ENCODE peak calls at places on chromosomes 3 and 15, in seven cellular contexts. One of them, this sample, is unnamed.

GRCh38 chr3:72887723-72888545 is at the start of gene GXYLT2:
- DNase-seq in ovary: peak
- DNase-seq in hypothalamus: peak
- DNase-seq in Jurkat, Clone E6-1: peak
- DNase-seq in G401: peak
- DNase-seq in endodermal cell: peak
- DNase-seq in stomach: peak
- DNase-seq in this sample: no peak

GRCh38 chr3:40073310-40074007 is 236.0 kb upstream of the EIF1B start:
- DNase-seq in ovary: no peak
- DNase-seq in hypothalamus: no peak
- DNase-seq in Jurkat, Clone E6-1: no peak
- DNase-seq in G401: no peak
- DNase-seq in endodermal cell: peak
- DNase-seq in stomach: no peak
- DNase-seq in this sample: no peak

GRCh38 chr3:105938101-105938500 is 69.3 kb upstream of the CBLB start:
- DNase-seq in ovary: no peak
- DNase-seq in hypothalamus: no peak
- DNase-seq in Jurkat, Clone E6-1: no peak
- DNase-seq in G401: peak
- DNase-seq in endodermal cell: no peak
- DNase-seq in stomach: no peak
- DNase-seq in this sample: no peak

GRCh38 chr3:189500798-189501495 is 130.2 kb upstream of the TP63 start:
- DNase-seq in ovary: no peak
- DNase-seq in hypothalamus: no peak
- DNase-seq in Jurkat, Clone E6-1: no peak
- DNase-seq in G401: no peak
- DNase-seq in endodermal cell: no peak
- DNase-seq in stomach: no peak
- DNase-seq in this sample: peak

GRCh38 chr15:42576040-42576594 is 711 bp downstream of the STARD9 start:
- DNase-seq in ovary: no peak
- DNase-seq in hypothalamus: no peak
- DNase-seq in Jurkat, Clone E6-1: no peak
- DNase-seq in G401: no peak
- DNase-seq in endodermal cell: no peak
- DNase-seq in stomach: no peak
- DNase-seq in this sample: no peak

GRCh38 chr3:124322966-124323365 is 331.0 kb upstream of the ROPN1 start:
- DNase-seq in ovary: no peak
- DNase-seq in hypothalamus: no peak
- DNase-seq in Jurkat, Clone E6-1: no peak
- DNase-seq in G401: no peak
- DNase-seq in endodermal cell: no peak
- DNase-seq in stomach: no peak
- DNase-seq in this sample: no peak

GRCh38 chr3:177451940-177452484 is 254.7 kb upstream of the TBL1XR1 start:
- DNase-seq in ovary: no peak
- DNase-seq in hypothalamus: no peak
- DNase-seq in Jurkat, Clone E6-1: no peak
- DNase-seq in G401: no peak
- DNase-seq in endodermal cell: no peak
- DNase-seq in stomach: no peak
- DNase-seq in this sample: peak

GRCh38 chr3:128321418-128321817 is 145.3 kb downstream of the DNAJB8 start:
- DNase-seq in ovary: no peak
- DNase-seq in hypothalamus: no peak
- DNase-seq in Jurkat, Clone E6-1: no peak
- DNase-seq in G401: no peak
- DNase-seq in endodermal cell: no peak
- DNase-seq in stomach: peak
- DNase-seq in this sample: no peak

GRCh38 chr3:58082047-58082446 is 73.8 kb downstream of the FLNB start:
- DNase-seq in ovary: no peak
- DNase-seq in hypothalamus: no peak
- DNase-seq in Jurkat, Clone E6-1: peak
- DNase-seq in G401: no peak
- DNase-seq in endodermal cell: no peak
- DNase-seq in stomach: no peak
- DNase-seq in this sample: no peak

GRCh38 chr3:152402698-152403456 is 134.1 kb downstream of the MBNL1 start:
- DNase-seq in ovary: no peak
- DNase-seq in hypothalamus: no peak
- DNase-seq in Jurkat, Clone E6-1: no peak
- DNase-seq in G401: no peak
- DNase-seq in endodermal cell: no peak
- DNase-seq in stomach: no peak
- DNase-seq in this sample: no peak

GRCh38 chr15:36428102-36428845 is 151.2 kb upstream of the CDIN1 start:
- DNase-seq in ovary: no peak
- DNase-seq in hypothalamus: no peak
- DNase-seq in Jurkat, Clone E6-1: no peak
- DNase-seq in G401: no peak
- DNase-seq in endodermal cell: peak
- DNase-seq in stomach: no peak
- DNase-seq in this sample: no peak

GRCh38 chr3:167078070-167078622 is 302.0 kb downstream of the ZBBX start:
- DNase-seq in ovary: no peak
- DNase-seq in hypothalamus: no peak
- DNase-seq in Jurkat, Clone E6-1: no peak
- DNase-seq in G401: no peak
- DNase-seq in endodermal cell: no peak
- DNase-seq in stomach: no peak
- DNase-seq in this sample: no peak

GRCh38 chr15:51405646-51406194 is 64.3 kb downstream of the GLDN start:
- DNase-seq in ovary: no peak
- DNase-seq in hypothalamus: no peak
- DNase-seq in Jurkat, Clone E6-1: no peak
- DNase-seq in G401: no peak
- DNase-seq in endodermal cell: peak
- DNase-seq in stomach: no peak
- DNase-seq in this sample: no peak

GRCh38 chr15:66675456-66675855 is 26.6 kb upstream of the SMAD6 start:
- DNase-seq in ovary: no peak
- DNase-seq in hypothalamus: no peak
- DNase-seq in Jurkat, Clone E6-1: no peak
- DNase-seq in G401: no peak
- DNase-seq in endodermal cell: no peak
- DNase-seq in stomach: no peak
- DNase-seq in this sample: no peak

GRCh38 chr3:48268936-48269551 is 28.1 kb downstream of the ZNF589 start:
- DNase-seq in ovary: no peak
- DNase-seq in hypothalamus: no peak
- DNase-seq in Jurkat, Clone E6-1: no peak
- DNase-seq in G401: no peak
- DNase-seq in endodermal cell: no peak
- DNase-seq in stomach: no peak
- DNase-seq in this sample: no peak

GRCh38 chr3:41224120-41224806 is 25.0 kb downstream of the CTNNB1 start:
- DNase-seq in ovary: no peak
- DNase-seq in hypothalamus: no peak
- DNase-seq in Jurkat, Clone E6-1: no peak
- DNase-seq in G401: no peak
- DNase-seq in endodermal cell: no peak
- DNase-seq in stomach: no peak
- DNase-seq in this sample: no peak

GRCh38 chr3:28247286-28247685 is 5.9 kb downstream of the CMC1 start:
- DNase-seq in ovary: no peak
- DNase-seq in hypothalamus: no peak
- DNase-seq in Jurkat, Clone E6-1: no peak
- DNase-seq in G401: no peak
- DNase-seq in endodermal cell: no peak
- DNase-seq in stomach: no peak
- DNase-seq in this sample: no peak

GRCh38 chr3:133860519-133860918 is 35.2 kb downstream of the RAB6B start:
- DNase-seq in ovary: no peak
- DNase-seq in hypothalamus: no peak
- DNase-seq in Jurkat, Clone E6-1: no peak
- DNase-seq in G401: no peak
- DNase-seq in endodermal cell: no peak
- DNase-seq in stomach: no peak
- DNase-seq in this sample: no peak

GRCh38 chr3:129016366-129016724 is 15.2 kb downstream of the EFCC1 start:
- DNase-seq in ovary: no peak
- DNase-seq in hypothalamus: no peak
- DNase-seq in Jurkat, Clone E6-1: peak
- DNase-seq in G401: peak
- DNase-seq in endodermal cell: no peak
- DNase-seq in stomach: peak
- DNase-seq in this sample: no peak

GRCh38 chr3:64027708-64028107 is 4.4 kb upstream of the PSMD6 start:
- DNase-seq in ovary: no peak
- DNase-seq in hypothalamus: no peak
- DNase-seq in Jurkat, Clone E6-1: no peak
- DNase-seq in G401: no peak
- DNase-seq in endodermal cell: no peak
- DNase-seq in stomach: no peak
- DNase-seq in this sample: no peak

GRCh38 chr3:111739241-111739952 is 119.7 kb upstream of the PHLDB2 start:
- DNase-seq in ovary: no peak
- DNase-seq in hypothalamus: no peak
- DNase-seq in Jurkat, Clone E6-1: no peak
- DNase-seq in G401: no peak
- DNase-seq in endodermal cell: no peak
- DNase-seq in stomach: peak
- DNase-seq in this sample: no peak

GRCh38 chr3:134260984-134261383 is 10.3 kb upstream of the RYK start:
- DNase-seq in ovary: no peak
- DNase-seq in hypothalamus: no peak
- DNase-seq in Jurkat, Clone E6-1: no peak
- DNase-seq in G401: no peak
- DNase-seq in endodermal cell: peak
- DNase-seq in stomach: no peak
- DNase-seq in this sample: no peak

GRCh38 chr3:16810593-16811367 is 74.0 kb upstream of the PLCL2 start:
- DNase-seq in ovary: no peak
- DNase-seq in hypothalamus: no peak
- DNase-seq in Jurkat, Clone E6-1: peak
- DNase-seq in G401: no peak
- DNase-seq in endodermal cell: peak
- DNase-seq in stomach: peak
- DNase-seq in this sample: no peak

GRCh38 chr15:51908312-51908711 is 63.3 kb downstream of the LEO1 start:
- DNase-seq in ovary: no peak
- DNase-seq in hypothalamus: no peak
- DNase-seq in Jurkat, Clone E6-1: no peak
- DNase-seq in G401: no peak
- DNase-seq in endodermal cell: no peak
- DNase-seq in stomach: no peak
- DNase-seq in this sample: no peak

GRCh38 chr3:25412269-25412668 is 15.8 kb upstream of the RARB start:
- DNase-seq in ovary: no peak
- DNase-seq in hypothalamus: no peak
- DNase-seq in Jurkat, Clone E6-1: no peak
- DNase-seq in G401: no peak
- DNase-seq in endodermal cell: no peak
- DNase-seq in stomach: no peak
- DNase-seq in this sample: no peak

GRCh38 chr3:14227866-14228265 is 49.2 kb downstream of the LSM3 start:
- DNase-seq in ovary: no peak
- DNase-seq in hypothalamus: no peak
- DNase-seq in Jurkat, Clone E6-1: no peak
- DNase-seq in G401: no peak
- DNase-seq in endodermal cell: no peak
- DNase-seq in stomach: no peak
- DNase-seq in this sample: no peak

GRCh38 chr3:9727041-9727595 is 4.4 kb upstream of the BRPF1 start:
- DNase-seq in ovary: no peak
- DNase-seq in hypothalamus: no peak
- DNase-seq in Jurkat, Clone E6-1: peak
- DNase-seq in G401: no peak
- DNase-seq in endodermal cell: peak
- DNase-seq in stomach: no peak
- DNase-seq in this sample: no peak

GRCh38 chr15:38642689-38643270 is 78.2 kb upstream of the RASGRP1 start:
- DNase-seq in ovary: no peak
- DNase-seq in hypothalamus: no peak
- DNase-seq in Jurkat, Clone E6-1: peak
- DNase-seq in G401: no peak
- DNase-seq in endodermal cell: no peak
- DNase-seq in stomach: no peak
- DNase-seq in this sample: no peak

GRCh38 chr3:46483799-46484198 is 14.0 kb upstream of the RTP3 start:
- DNase-seq in ovary: no peak
- DNase-seq in hypothalamus: no peak
- DNase-seq in Jurkat, Clone E6-1: no peak
- DNase-seq in G401: no peak
- DNase-seq in endodermal cell: peak
- DNase-seq in stomach: no peak
- DNase-seq in this sample: no peak

GRCh38 chr3:126399348-126399730 is 4.6 kb downstream of the CFAP100 start:
- DNase-seq in ovary: no peak
- DNase-seq in hypothalamus: no peak
- DNase-seq in Jurkat, Clone E6-1: no peak
- DNase-seq in G401: no peak
- DNase-seq in endodermal cell: no peak
- DNase-seq in stomach: no peak
- DNase-seq in this sample: no peak

GRCh38 chr3:127547761-127548605 is 42.5 kb downstream of the TPRA1 start:
- DNase-seq in ovary: peak
- DNase-seq in hypothalamus: peak
- DNase-seq in Jurkat, Clone E6-1: peak
- DNase-seq in G401: peak
- DNase-seq in endodermal cell: peak
- DNase-seq in stomach: peak
- DNase-seq in this sample: no peak

GRCh38 chr3:21664996-21665395 is 86.0 kb downstream of the ZNF385D start:
- DNase-seq in ovary: no peak
- DNase-seq in hypothalamus: no peak
- DNase-seq in Jurkat, Clone E6-1: no peak
- DNase-seq in G401: no peak
- DNase-seq in endodermal cell: no peak
- DNase-seq in stomach: no peak
- DNase-seq in this sample: no peak

GRCh38 chr15:73983211-73983727 is 8.8 kb downstream of the STOML1 start:
- DNase-seq in ovary: peak
- DNase-seq in hypothalamus: no peak
- DNase-seq in Jurkat, Clone E6-1: no peak
- DNase-seq in G401: peak
- DNase-seq in endodermal cell: no peak
- DNase-seq in stomach: no peak
- DNase-seq in this sample: no peak

GRCh38 chr15:59245583-59245982 is 38.9 kb downstream of the LDHAL6B start:
- DNase-seq in ovary: no peak
- DNase-seq in hypothalamus: no peak
- DNase-seq in Jurkat, Clone E6-1: no peak
- DNase-seq in G401: no peak
- DNase-seq in endodermal cell: no peak
- DNase-seq in stomach: no peak
- DNase-seq in this sample: no peak